ENCODE peak calls at places on chromosome 18, in six cellular contexts. K, T, Q, F, H and C are unnamed samples.

GRCh38 chr18:9321017-9321452 is 13.5 kb upstream of the TWSG1 start:
- DNase-seq in K (no peak), T (no peak), Q (no peak), F (no peak), H (peak), C (no peak)

GRCh38 chr18:32470136-32470712 is 458 bp downstream of the GAREM1 start:
- DNase-seq in K (no peak), T (peak), Q (peak), F (no peak), H (peak), C (no peak)

GRCh38 chr18:7467708-7468466 is 99.2 kb upstream of the PTPRM start:
- DNase-seq in K (no peak), T (no peak), Q (no peak), F (peak), H (peak), C (no peak)

GRCh38 chr18:2905802-2906521 is 59.2 kb downstream of the EMILIN2 start:
- DNase-seq in K (no peak), T (peak), Q (peak), F (no peak), H (no peak), C (peak)

GRCh38 chr18:33757037-33757436 is 179.0 kb downstream of the ASXL3 start:
- DNase-seq in K (no peak), T (no peak), Q (no peak), F (no peak), H (peak), C (no peak)

GRCh38 chr18:60188943-60189342 is 183.6 kb downstream of the MC4R start:
- DNase-seq in K (no peak), T (no peak), Q (no peak), F (no peak), H (no peak), C (no peak)

GRCh38 chr18:52435301-52435700 is 95.3 kb downstream of the DCC start:
- DNase-seq in K (no peak), T (no peak), Q (no peak), F (no peak), H (no peak), C (no peak)

GRCh38 chr18:22930089-22930713 is 2.9 kb upstream of the RBBP8 start:
- DNase-seq in K (peak), T (peak), Q (peak), F (peak), H (peak), C (peak)

GRCh38 chr18:77103991-77104521 is 28.5 kb downstream of the MBP start:
- DNase-seq in K (no peak), T (no peak), Q (no peak), F (no peak), H (no peak), C (no peak)

GRCh38 chr18:54278615-54279014 is 9.3 kb downstream of the POLI start:
- DNase-seq in K (no peak), T (no peak), Q (no peak), F (no peak), H (no peak), C (no peak)

GRCh38 chr18:22447770-22448169 is 30.1 kb upstream of the CTAGE1 start:
- DNase-seq in K (no peak), T (no peak), Q (no peak), F (no peak), H (no peak), C (no peak)

GRCh38 chr18:58195278-58195721 is 151.3 kb downstream of the NEDD4L start:
- DNase-seq in K (no peak), T (no peak), Q (peak), F (no peak), H (no peak), C (peak)

GRCh38 chr18:11511434-11512095 is 97.8 kb upstream of the SLC35G4 start:
- DNase-seq in K (no peak), T (no peak), Q (no peak), F (no peak), H (no peak), C (no peak)

GRCh38 chr18:28189400-28190239 is 12.7 kb upstream of the CDH2 start:
- DNase-seq in K (no peak), T (no peak), Q (no peak), F (peak), H (peak), C (no peak)

GRCh38 chr18:3126457-3127097 is 93.2 kb downstream of the MYOM1 start:
- DNase-seq in K (no peak), T (no peak), Q (no peak), F (no peak), H (no peak), C (no peak)

GRCh38 chr18:623760-624620 is 27.2 kb downstream of the CLUL1 start:
- DNase-seq in K (no peak), T (peak), Q (peak), F (peak), H (peak), C (peak)

GRCh38 chr18:627211-627610 is 30.2 kb upstream of the TYMS start:
- DNase-seq in K (no peak), T (no peak), Q (no peak), F (no peak), H (peak), C (no peak)

GRCh38 chr18:631560-631959 is 25.9 kb upstream of the TYMS start:
- DNase-seq in K (no peak), T (no peak), Q (no peak), F (no peak), H (no peak), C (no peak)

GRCh38 chr18:634551-635045 is 22.9 kb upstream of the TYMS start:
- DNase-seq in K (no peak), T (no peak), Q (no peak), F (no peak), H (no peak), C (no peak)

GRCh38 chr18:629303-630150 is 27.9 kb upstream of the TYMS start:
- DNase-seq in K (no peak), T (no peak), Q (no peak), F (no peak), H (no peak), C (no peak)
- TF ChIP-seq CTCF in K (peak), T (no peak), Q (no peak), F (peak), H (no peak), C (no peak)

GRCh38 chr18:62450546-62451395 is 72.1 kb upstream of the ZCCHC2 start:
- DNase-seq in K (no peak), T (peak), Q (peak), F (peak), H (peak), C (no peak)
- TF ChIP-seq POLR2A in K (no peak), T (no peak), Q (no peak), F (no peak), H (no peak), C (no peak)

GRCh38 chr18:46373131-46373530 is 268.9 kb downstream of the HAUS1 start:
- DNase-seq in K (no peak), T (no peak), Q (no peak), F (no peak), H (no peak), C (no peak)
- H3K27ac ChIP-seq in K (no peak), T (no peak), Q (no peak), F (no peak), H (no peak), C (no peak)

GRCh38 chr18:68662779-68663178 is 52.1 kb downstream of the TMX3 start:
- DNase-seq in K (no peak), T (no peak), Q (no peak), F (no peak), H (peak), C (no peak)
- TF ChIP-seq CTCF in K (no peak), T (no peak), Q (no peak), F (no peak), H (peak), C (no peak)